ENCODE peak calls at places on chromosomes 3 and 15, in five cellular contexts. V is A549, Q is ovary, X is spleen, N is HL-60. B is an unnamed sample.
A peak's percentile ranks its signal among the peaks of the same experiment; 100 is the strongest.

GRCh38 chr15:91889143-91889815 is 35.8 kb downstream of the SLCO3A1 start:
- DNase-seq in V (no peak), Q (no peak), X (no peak), N (no peak), B (no peak)

GRCh38 chr3:148631124-148631903 is 66.4 kb upstream of the AGTR1 start:
- DNase-seq in V (peak; percentile 36), Q (no peak), X (no peak), N (no peak), B (no peak)

GRCh38 chr15:64232400-64232799 is 69.6 kb upstream of the PPIB start:
- DNase-seq in V (peak; percentile 72), Q (no peak), X (no peak), N (no peak), B (peak; percentile 28)

GRCh38 chr3:143775401-143775970 is 72.8 kb downstream of the SLC9A9 start:
- DNase-seq in V (peak; percentile 25), Q (no peak), X (no peak), N (peak; percentile 7), B (peak; percentile 79)

GRCh38 chr3:11138371-11138770 is 15.9 kb upstream of the HRH1 start:
- DNase-seq in V (no peak), Q (no peak), X (no peak), N (no peak), B (no peak)

GRCh38 chr15:79903626-79904025 is 6.8 kb upstream of the MTHFS start:
- DNase-seq in V (no peak), Q (no peak), X (no peak), N (no peak), B (no peak)

GRCh38 chr3:60579734-60580133 is 671.5 kb downstream of the FHIT start:
- DNase-seq in V (peak; percentile 0), Q (no peak), X (no peak), N (no peak), B (peak; percentile 13)

GRCh38 chr15:94670436-94671034 is 439.2 kb downstream of the MCTP2 start:
- DNase-seq in V (peak; percentile 38), Q (no peak), X (no peak), N (no peak), B (peak; percentile 71)

GRCh38 chr3:37853691-37854413 is 7.8 kb upstream of the CTDSPL start:
- DNase-seq in V (no peak), Q (no peak), X (peak; percentile 67), N (no peak), B (peak; percentile 69)

GRCh38 chr15:93028632-93029612 is 60.1 kb downstream of the RGMA start:
- DNase-seq in V (no peak), Q (peak; percentile 83), X (peak; percentile 89), N (peak; percentile 48), B (peak; percentile 68)

GRCh38 chr3:183386651-183387050 is 41.8 kb downstream of the MCF2L2 start:
- DNase-seq in V (no peak), Q (no peak), X (no peak), N (no peak), B (no peak)

GRCh38 chr3:72663429-72663828 is 184.8 kb downstream of the SHQ1 start:
- DNase-seq in V (no peak), Q (no peak), X (no peak), N (no peak), B (no peak)

GRCh38 chr15:55649058-55649423 is 60.9 kb upstream of the PYGO1 start:
- DNase-seq in V (no peak), Q (no peak), X (no peak), N (no peak), B (peak; percentile 34)

GRCh38 chr3:139868773-139869172 is 66.2 kb upstream of the CLSTN2 start:
- DNase-seq in V (no peak), Q (no peak), X (no peak), N (no peak), B (no peak)

GRCh38 chr3:133295199-133295901 is 104.5 kb upstream of the BFSP2 start:
- DNase-seq in V (no peak), Q (no peak), X (no peak), N (no peak), B (peak; percentile 68)

GRCh38 chr3:123331006-123331405 is 117.9 kb downstream of the ADCY5 start:
- DNase-seq in V (no peak), Q (peak; percentile 66), X (peak; percentile 45), N (no peak), B (no peak)

GRCh38 chr3:175343946-175344345 is 484.8 kb downstream of the NAALADL2 start:
- DNase-seq in V (no peak), Q (no peak), X (no peak), N (no peak), B (no peak)

GRCh38 chr3:30811174-30811795 is 83.2 kb downstream of the GADL1 start:
- DNase-seq in V (no peak), Q (no peak), X (no peak), N (no peak), B (no peak)

GRCh38 chr3:56988458-56988857 is 72.0 kb upstream of the SPATA12 start:
- DNase-seq in V (no peak), Q (no peak), X (no peak), N (no peak), B (no peak)

DNA sequence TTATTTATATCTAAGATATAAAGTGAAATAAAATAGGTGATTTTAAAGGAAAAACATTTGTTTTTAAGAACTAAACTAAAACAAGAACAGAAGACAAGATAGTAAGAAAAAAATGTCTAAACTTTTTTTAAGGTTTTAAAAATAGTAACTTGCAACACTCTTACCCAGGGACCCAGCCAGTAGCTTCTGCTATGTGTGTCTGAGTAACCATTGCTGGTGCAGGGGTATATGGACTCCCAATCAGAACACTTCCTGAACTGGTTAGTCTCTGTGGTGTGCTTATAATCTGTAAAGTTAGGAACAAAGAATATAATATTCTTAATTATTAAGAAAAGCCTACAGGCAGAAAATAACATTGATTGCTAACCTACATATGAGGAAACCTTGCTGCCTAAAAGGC is 118.4 kb downstream of the ATP1B3 start:
- DNase-seq in V (no peak), Q (no peak), X (no peak), N (no peak), B (no peak)
- TF ChIP-seq CTCF in V (no peak), Q (no peak), X (no peak), N (no peak), B (no peak)

GRCh38 chr15:101446527-101447167 is 42.9 kb downstream of the PCSK6 start:
- DNase-seq in V (no peak), Q (no peak), X (no peak), N (no peak), B (no peak)

GRCh38 chr15:101447168-101447533 is 42.4 kb downstream of the PCSK6 start:
- DNase-seq in V (no peak), Q (no peak), X (peak; percentile 66), N (no peak), B (no peak)

GRCh38 chr15:101445562-101446526 is 43.7 kb downstream of the PCSK6 start:
- DNase-seq in V (peak; percentile 22), Q (no peak), X (peak; percentile 74), N (peak; percentile 51), B (peak; percentile 61)

GRCh38 chr15:101448336-101448735 is 41.2 kb downstream of the PCSK6 start:
- DNase-seq in V (no peak), Q (no peak), X (no peak), N (no peak), B (no peak)

DNA sequence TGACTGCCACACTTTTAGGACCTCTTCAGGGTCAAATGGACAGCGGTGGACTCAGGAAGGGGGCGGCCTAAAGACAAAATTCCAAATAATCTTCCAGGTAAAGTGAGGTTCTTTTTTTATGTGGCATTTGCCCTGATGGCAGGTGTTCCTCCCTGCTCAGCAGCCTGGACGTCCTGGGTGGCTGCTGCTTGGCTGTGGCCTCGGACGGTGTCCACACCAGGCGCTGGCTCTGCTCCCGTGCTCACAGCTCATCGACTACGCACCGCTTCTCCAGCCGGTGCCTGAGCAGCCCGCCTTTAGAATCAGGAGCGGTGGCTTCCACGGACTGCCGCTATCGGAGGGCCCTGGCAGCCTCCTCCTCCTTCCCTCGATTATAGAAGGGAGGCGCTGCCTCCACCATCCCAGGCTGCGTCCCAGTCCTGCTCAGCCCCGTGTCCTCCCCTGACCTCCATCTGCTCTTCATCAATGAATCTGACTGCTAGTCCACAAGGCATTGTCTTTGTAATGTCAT is 41.9 kb downstream of the PCSK6 start:
- DNase-seq in V (no peak), Q (no peak), X (peak; percentile 60), N (no peak), B (no peak)
- H3K27ac ChIP-seq in V (no peak overlapping the region), Q (no peak overlapping the region), X (peak overlapping the region; percentile 79), N (no peak overlapping the region), B (no peak overlapping the region)

GRCh38 chr3:187746479-187747335 is 1.4 kb upstream of the BCL6 start:
- DNase-seq in V (no peak), Q (no peak), X (no peak), N (no peak), B (no peak)

GRCh38 chr3:187744169-187745151 is 808 bp downstream of the BCL6 start:
- DNase-seq in V (peak; percentile 20), Q (peak; percentile 81), X (peak; percentile 91), N (no peak), B (peak; percentile 48)

GRCh38 chr3:187743195-187744141 is 1.8 kb downstream of the BCL6 start:
- DNase-seq in V (peak; percentile 6), Q (peak; percentile 82), X (peak; percentile 91), N (peak; percentile 20), B (peak; percentile 20)

GRCh38 chr3:187746059-187746453 is 788 bp upstream of the BCL6 start:
- DNase-seq in V (no peak), Q (no peak), X (no peak), N (no peak), B (no peak)

DNA sequence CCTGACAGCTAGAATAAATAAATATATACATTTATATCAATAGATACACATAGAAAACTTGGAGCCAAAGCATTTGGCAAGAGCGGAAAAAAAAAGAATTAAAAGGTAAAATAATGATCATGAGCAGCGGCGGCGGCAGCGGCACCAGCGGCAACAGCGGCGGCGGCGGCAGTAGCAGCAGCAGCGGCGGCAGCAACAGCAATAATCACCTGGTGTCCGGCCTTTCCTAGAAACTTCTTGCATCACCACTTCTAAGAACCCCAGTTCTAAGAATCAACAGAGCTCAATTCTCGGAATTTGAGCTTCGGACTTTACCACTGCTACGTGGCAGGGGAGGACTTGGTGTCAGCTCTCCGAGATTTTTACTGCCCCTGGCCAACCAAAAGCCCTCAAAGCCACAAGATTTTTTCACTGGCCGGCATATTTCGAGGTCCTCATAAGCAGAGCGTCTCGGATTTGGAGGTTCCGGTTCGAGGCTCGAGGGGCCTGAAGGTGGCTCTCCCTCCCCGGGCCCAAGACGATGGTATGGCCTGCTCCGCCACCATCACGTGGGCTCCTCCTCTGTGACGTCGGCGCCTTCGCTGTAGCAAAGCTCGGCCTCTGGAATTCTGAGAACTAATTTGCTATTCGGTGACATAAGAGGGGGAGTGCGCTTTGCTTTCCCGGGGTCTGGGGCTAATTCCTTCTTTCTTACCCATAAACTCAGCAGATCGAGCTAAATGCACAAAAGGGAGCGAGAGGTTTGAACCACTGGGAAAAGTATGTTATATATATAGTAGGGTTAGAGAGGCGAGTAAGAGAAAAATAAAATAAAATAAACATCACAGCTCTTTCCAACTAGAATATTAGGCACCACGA is at the start of gene BCL6:
- DNase-seq in V (peak; percentile 96), Q (peak; percentile 95), X (peak; percentile 96), N (peak; percentile 93), B (peak; percentile 92)
- TF ChIP-seq CTCF in V (no peak), Q (peak; percentile 21), X (peak; percentile 31), N (no peak), B (no peak)

GRCh38 chr3:8662594-8662993 is 18.0 kb upstream of the SSUH2 start:
- DNase-seq in V (no peak), Q (no peak), X (no peak), N (no peak), B (no peak)

GRCh38 chr3:8663177-8664061 is 18.8 kb upstream of the SSUH2 start:
- DNase-seq in V (peak; percentile 79), Q (peak; percentile 74), X (no peak), N (peak; percentile 7), B (peak; percentile 73)

GRCh38 chr3:8667429-8668091 is 23.0 kb upstream of the SSUH2 start:
- DNase-seq in V (no peak), Q (no peak), X (no peak), N (no peak), B (no peak)

GRCh38 chr3:8668216-8668615 is 23.6 kb upstream of the SSUH2 start:
- DNase-seq in V (no peak), Q (no peak), X (no peak), N (no peak), B (no peak)

GRCh38 chr3:8665407-8665896 is 20.9 kb upstream of the SSUH2 start:
- DNase-seq in V (no peak), Q (no peak), X (no peak), N (no peak), B (no peak)
- H3K27ac ChIP-seq in V (no peak overlapping the region), Q (no peak overlapping the region), X (no peak overlapping the region), N (no peak overlapping the region), B (no peak overlapping the region)

B was measured in RWPE1.